ENCODE peak calls at places on chromosomes 4 and X, in ten cellular contexts. One of them, this sample, is unnamed.

GRCh38 chrX:103941201-103941975 is 21.0 kb upstream of the TMSB15B start:
- DNase-seq in activated CD8-positive, alpha-beta memory T cell treated with anti-CD3 and anti-CD28 coated beads for 1 hour: no peak
- DNase-seq in Calu3: peak
- DNase-seq in stromal cell of bone marrow: no peak
- DNase-seq in left lung: no peak
- DNase-seq in choroid plexus epithelial cell: peak
- DNase-seq in effector CD8-positive, alpha-beta T cell: no peak
- DNase-seq in GM19239: no peak
- DNase-seq in astrocyte of the spinal cord: peak
- DNase-seq in GM10248: no peak
- DNase-seq in this sample: peak

GRCh38 chr4:151604238-151604637 is 156.6 kb downstream of the GATB start:
- DNase-seq in activated CD8-positive, alpha-beta memory T cell treated with anti-CD3 and anti-CD28 coated beads for 1 hour: no peak
- DNase-seq in Calu3: no peak
- DNase-seq in stromal cell of bone marrow: peak
- DNase-seq in left lung: no peak
- DNase-seq in choroid plexus epithelial cell: peak
- DNase-seq in effector CD8-positive, alpha-beta T cell: no peak
- DNase-seq in GM19239: no peak
- DNase-seq in astrocyte of the spinal cord: peak
- DNase-seq in GM10248: no peak
- DNase-seq in this sample: peak

GRCh38 chr4:89781321-89781720 is 55.6 kb downstream of the SNCA start:
- DNase-seq in activated CD8-positive, alpha-beta memory T cell treated with anti-CD3 and anti-CD28 coated beads for 1 hour: no peak
- DNase-seq in Calu3: no peak
- DNase-seq in stromal cell of bone marrow: no peak
- DNase-seq in left lung: no peak
- DNase-seq in choroid plexus epithelial cell: no peak
- DNase-seq in effector CD8-positive, alpha-beta T cell: no peak
- DNase-seq in GM19239: no peak
- DNase-seq in astrocyte of the spinal cord: no peak
- DNase-seq in GM10248: no peak
- DNase-seq in this sample: no peak

GRCh38 chr4:109998867-109999303 is 86.2 kb downstream of the EGF start:
- DNase-seq in activated CD8-positive, alpha-beta memory T cell treated with anti-CD3 and anti-CD28 coated beads for 1 hour: peak
- DNase-seq in Calu3: peak
- DNase-seq in stromal cell of bone marrow: peak
- DNase-seq in left lung: no peak
- DNase-seq in choroid plexus epithelial cell: peak
- DNase-seq in effector CD8-positive, alpha-beta T cell: no peak
- DNase-seq in GM19239: peak
- DNase-seq in astrocyte of the spinal cord: peak
- DNase-seq in GM10248: peak
- DNase-seq in this sample: peak

GRCh38 chr4:59818656-59819055 is 1381.5 kb upstream of the ADGRL3 start:
- DNase-seq in activated CD8-positive, alpha-beta memory T cell treated with anti-CD3 and anti-CD28 coated beads for 1 hour: no peak
- DNase-seq in Calu3: no peak
- DNase-seq in stromal cell of bone marrow: no peak
- DNase-seq in left lung: peak
- DNase-seq in choroid plexus epithelial cell: no peak
- DNase-seq in effector CD8-positive, alpha-beta T cell: no peak
- DNase-seq in GM19239: no peak
- DNase-seq in astrocyte of the spinal cord: peak
- DNase-seq in GM10248: peak
- DNase-seq in this sample: no peak

GRCh38 chr4:14524236-14524635 is 478.0 kb upstream of the CPEB2 start:
- DNase-seq in activated CD8-positive, alpha-beta memory T cell treated with anti-CD3 and anti-CD28 coated beads for 1 hour: no peak
- DNase-seq in Calu3: no peak
- DNase-seq in stromal cell of bone marrow: no peak
- DNase-seq in left lung: no peak
- DNase-seq in choroid plexus epithelial cell: peak
- DNase-seq in effector CD8-positive, alpha-beta T cell: no peak
- DNase-seq in GM19239: no peak
- DNase-seq in astrocyte of the spinal cord: peak
- DNase-seq in GM10248: no peak
- DNase-seq in this sample: no peak

GRCh38 chrX:153667931-153668396 is 5.6 kb downstream of the PNCK start:
- DNase-seq in activated CD8-positive, alpha-beta memory T cell treated with anti-CD3 and anti-CD28 coated beads for 1 hour: peak
- DNase-seq in Calu3: peak
- DNase-seq in stromal cell of bone marrow: peak
- DNase-seq in left lung: peak
- DNase-seq in choroid plexus epithelial cell: peak
- DNase-seq in effector CD8-positive, alpha-beta T cell: peak
- DNase-seq in GM19239: peak
- DNase-seq in astrocyte of the spinal cord: peak
- DNase-seq in GM10248: peak
- DNase-seq in this sample: peak

GRCh38 chr4:43113196-43113595 is 220.7 kb downstream of the GRXCR1 start:
- DNase-seq in activated CD8-positive, alpha-beta memory T cell treated with anti-CD3 and anti-CD28 coated beads for 1 hour: no peak
- DNase-seq in Calu3: no peak
- DNase-seq in stromal cell of bone marrow: no peak
- DNase-seq in left lung: no peak
- DNase-seq in choroid plexus epithelial cell: no peak
- DNase-seq in effector CD8-positive, alpha-beta T cell: no peak
- DNase-seq in GM19239: no peak
- DNase-seq in astrocyte of the spinal cord: no peak
- DNase-seq in GM10248: no peak
- DNase-seq in this sample: no peak

GRCh38 chrX:87516716-87517115 is 886 bp upstream of the KLHL4 start:
- DNase-seq in activated CD8-positive, alpha-beta memory T cell treated with anti-CD3 and anti-CD28 coated beads for 1 hour: no peak
- DNase-seq in Calu3: no peak
- DNase-seq in stromal cell of bone marrow: no peak
- DNase-seq in left lung: no peak
- DNase-seq in choroid plexus epithelial cell: peak
- DNase-seq in effector CD8-positive, alpha-beta T cell: no peak
- DNase-seq in GM19239: no peak
- DNase-seq in astrocyte of the spinal cord: peak
- DNase-seq in GM10248: no peak
- DNase-seq in this sample: peak

GRCh38 chrX:40729923-40730584 is 5.3 kb downstream of the MED14 start:
- DNase-seq in activated CD8-positive, alpha-beta memory T cell treated with anti-CD3 and anti-CD28 coated beads for 1 hour: no peak
- DNase-seq in Calu3: no peak
- DNase-seq in stromal cell of bone marrow: no peak
- DNase-seq in left lung: no peak
- DNase-seq in choroid plexus epithelial cell: no peak
- DNase-seq in effector CD8-positive, alpha-beta T cell: no peak
- DNase-seq in GM19239: no peak
- DNase-seq in astrocyte of the spinal cord: no peak
- DNase-seq in GM10248: no peak
- DNase-seq in this sample: no peak

GRCh38 chr4:26812049-26812729 is 48.5 kb upstream of the STIM2 start:
- DNase-seq in activated CD8-positive, alpha-beta memory T cell treated with anti-CD3 and anti-CD28 coated beads for 1 hour: no peak
- DNase-seq in Calu3: no peak
- DNase-seq in stromal cell of bone marrow: no peak
- DNase-seq in left lung: no peak
- DNase-seq in choroid plexus epithelial cell: no peak
- DNase-seq in effector CD8-positive, alpha-beta T cell: no peak
- DNase-seq in GM19239: no peak
- DNase-seq in astrocyte of the spinal cord: no peak
- DNase-seq in GM10248: no peak
- DNase-seq in this sample: peak

GRCh38 chr4:44160776-44161377 is 287.7 kb downstream of the KCTD8 start:
- DNase-seq in activated CD8-positive, alpha-beta memory T cell treated with anti-CD3 and anti-CD28 coated beads for 1 hour: no peak
- DNase-seq in Calu3: no peak
- DNase-seq in stromal cell of bone marrow: no peak
- DNase-seq in left lung: no peak
- DNase-seq in choroid plexus epithelial cell: no peak
- DNase-seq in effector CD8-positive, alpha-beta T cell: no peak
- DNase-seq in GM19239: no peak
- DNase-seq in astrocyte of the spinal cord: no peak
- DNase-seq in GM10248: no peak
- DNase-seq in this sample: no peak

GRCh38 chrX:66676990-66677389 is 38.1 kb upstream of the EDA2R start:
- DNase-seq in activated CD8-positive, alpha-beta memory T cell treated with anti-CD3 and anti-CD28 coated beads for 1 hour: no peak
- DNase-seq in Calu3: no peak
- DNase-seq in stromal cell of bone marrow: peak
- DNase-seq in left lung: no peak
- DNase-seq in choroid plexus epithelial cell: peak
- DNase-seq in effector CD8-positive, alpha-beta T cell: no peak
- DNase-seq in GM19239: no peak
- DNase-seq in astrocyte of the spinal cord: peak
- DNase-seq in GM10248: no peak
- DNase-seq in this sample: peak

GRCh38 chr4:37757705-37758104 is 68.8 kb upstream of the PGM2 start:
- DNase-seq in activated CD8-positive, alpha-beta memory T cell treated with anti-CD3 and anti-CD28 coated beads for 1 hour: no peak
- DNase-seq in Calu3: no peak
- DNase-seq in stromal cell of bone marrow: no peak
- DNase-seq in left lung: no peak
- DNase-seq in choroid plexus epithelial cell: no peak
- DNase-seq in effector CD8-positive, alpha-beta T cell: no peak
- DNase-seq in GM19239: no peak
- DNase-seq in astrocyte of the spinal cord: no peak
- DNase-seq in GM10248: no peak
- DNase-seq in this sample: peak

GRCh38 chr4:48490680-48491513 is 845 bp downstream of the ZAR1 start:
- DNase-seq in activated CD8-positive, alpha-beta memory T cell treated with anti-CD3 and anti-CD28 coated beads for 1 hour: no peak
- DNase-seq in Calu3: no peak
- DNase-seq in stromal cell of bone marrow: no peak
- DNase-seq in left lung: peak
- DNase-seq in choroid plexus epithelial cell: no peak
- DNase-seq in effector CD8-positive, alpha-beta T cell: no peak
- DNase-seq in GM19239: no peak
- DNase-seq in astrocyte of the spinal cord: no peak
- DNase-seq in GM10248: no peak
- DNase-seq in this sample: no peak

GRCh38 chrX:1355131-1355799 is 18.7 kb downstream of the IL3RA start:
- DNase-seq in activated CD8-positive, alpha-beta memory T cell treated with anti-CD3 and anti-CD28 coated beads for 1 hour: no peak
- DNase-seq in Calu3: no peak
- DNase-seq in stromal cell of bone marrow: no peak
- DNase-seq in left lung: no peak
- DNase-seq in choroid plexus epithelial cell: no peak
- DNase-seq in effector CD8-positive, alpha-beta T cell: no peak
- DNase-seq in GM19239: no peak
- DNase-seq in astrocyte of the spinal cord: no peak
- DNase-seq in GM10248: no peak
- DNase-seq in this sample: no peak

GRCh38 chrX:154294791-154295580 is at the start of gene TEX28:
- DNase-seq in activated CD8-positive, alpha-beta memory T cell treated with anti-CD3 and anti-CD28 coated beads for 1 hour: no peak
- DNase-seq in Calu3: no peak
- DNase-seq in stromal cell of bone marrow: no peak
- DNase-seq in left lung: no peak
- DNase-seq in choroid plexus epithelial cell: no peak
- DNase-seq in effector CD8-positive, alpha-beta T cell: no peak
- DNase-seq in GM19239: no peak
- DNase-seq in astrocyte of the spinal cord: no peak
- DNase-seq in GM10248: no peak
- DNase-seq in this sample: no peak

GRCh38 chrX:34197946-34198345 is 65.8 kb upstream of the FAM47A start:
- DNase-seq in activated CD8-positive, alpha-beta memory T cell treated with anti-CD3 and anti-CD28 coated beads for 1 hour: no peak
- DNase-seq in Calu3: no peak
- DNase-seq in stromal cell of bone marrow: no peak
- DNase-seq in left lung: no peak
- DNase-seq in choroid plexus epithelial cell: no peak
- DNase-seq in effector CD8-positive, alpha-beta T cell: no peak
- DNase-seq in GM19239: no peak
- DNase-seq in astrocyte of the spinal cord: no peak
- DNase-seq in GM10248: no peak
- DNase-seq in this sample: no peak

GRCh38 chrX:155997436-155997835 is at the start of gene IL9R:
- DNase-seq in activated CD8-positive, alpha-beta memory T cell treated with anti-CD3 and anti-CD28 coated beads for 1 hour: peak
- DNase-seq in Calu3: no peak
- DNase-seq in stromal cell of bone marrow: no peak
- DNase-seq in left lung: no peak
- DNase-seq in choroid plexus epithelial cell: no peak
- DNase-seq in effector CD8-positive, alpha-beta T cell: no peak
- DNase-seq in GM19239: no peak
- DNase-seq in astrocyte of the spinal cord: no peak
- DNase-seq in GM10248: peak
- DNase-seq in this sample: no peak

GRCh38 chr4:143391895-143392294 is 55.2 kb downstream of the GAB1 start:
- DNase-seq in activated CD8-positive, alpha-beta memory T cell treated with anti-CD3 and anti-CD28 coated beads for 1 hour: no peak
- DNase-seq in Calu3: no peak
- DNase-seq in stromal cell of bone marrow: no peak
- DNase-seq in left lung: no peak
- DNase-seq in choroid plexus epithelial cell: peak
- DNase-seq in effector CD8-positive, alpha-beta T cell: no peak
- DNase-seq in GM19239: no peak
- DNase-seq in astrocyte of the spinal cord: peak
- DNase-seq in GM10248: no peak
- DNase-seq in this sample: peak

GRCh38 chrX:80578518-80579105 is 158.4 kb downstream of the TENT5D start:
- DNase-seq in activated CD8-positive, alpha-beta memory T cell treated with anti-CD3 and anti-CD28 coated beads for 1 hour: no peak
- DNase-seq in Calu3: no peak
- DNase-seq in stromal cell of bone marrow: peak
- DNase-seq in left lung: no peak
- DNase-seq in choroid plexus epithelial cell: peak
- DNase-seq in effector CD8-positive, alpha-beta T cell: no peak
- DNase-seq in GM19239: no peak
- DNase-seq in astrocyte of the spinal cord: peak
- DNase-seq in GM10248: peak
- DNase-seq in this sample: peak

GRCh38 chrX:22758807-22759481 is 240.8 kb upstream of the DDX53 start:
- DNase-seq in activated CD8-positive, alpha-beta memory T cell treated with anti-CD3 and anti-CD28 coated beads for 1 hour: no peak
- DNase-seq in Calu3: no peak
- DNase-seq in stromal cell of bone marrow: no peak
- DNase-seq in left lung: no peak
- DNase-seq in choroid plexus epithelial cell: no peak
- DNase-seq in effector CD8-positive, alpha-beta T cell: no peak
- DNase-seq in GM19239: no peak
- DNase-seq in astrocyte of the spinal cord: no peak
- DNase-seq in GM10248: no peak
- DNase-seq in this sample: no peak

GRCh38 chr4:123478859-123479345 is 82.3 kb downstream of the SPRY1 start:
- DNase-seq in activated CD8-positive, alpha-beta memory T cell treated with anti-CD3 and anti-CD28 coated beads for 1 hour: no peak
- DNase-seq in Calu3: peak
- DNase-seq in stromal cell of bone marrow: no peak
- DNase-seq in left lung: no peak
- DNase-seq in choroid plexus epithelial cell: peak
- DNase-seq in effector CD8-positive, alpha-beta T cell: no peak
- DNase-seq in GM19239: no peak
- DNase-seq in astrocyte of the spinal cord: peak
- DNase-seq in GM10248: no peak
- DNase-seq in this sample: peak

GRCh38 chr4:48237996-48238645 is 31.5 kb downstream of the TEC start:
- DNase-seq in activated CD8-positive, alpha-beta memory T cell treated with anti-CD3 and anti-CD28 coated beads for 1 hour: no peak
- DNase-seq in Calu3: peak
- DNase-seq in stromal cell of bone marrow: no peak
- DNase-seq in left lung: no peak
- DNase-seq in choroid plexus epithelial cell: peak
- DNase-seq in effector CD8-positive, alpha-beta T cell: no peak
- DNase-seq in GM19239: no peak
- DNase-seq in astrocyte of the spinal cord: no peak
- DNase-seq in GM10248: no peak
- DNase-seq in this sample: peak

GRCh38 chr4:55993994-55994657 is 45.4 kb downstream of the CEP135 start:
- DNase-seq in activated CD8-positive, alpha-beta memory T cell treated with anti-CD3 and anti-CD28 coated beads for 1 hour: no peak
- DNase-seq in Calu3: no peak
- DNase-seq in stromal cell of bone marrow: no peak
- DNase-seq in left lung: no peak
- DNase-seq in choroid plexus epithelial cell: no peak
- DNase-seq in effector CD8-positive, alpha-beta T cell: no peak
- DNase-seq in GM19239: peak
- DNase-seq in astrocyte of the spinal cord: no peak
- DNase-seq in GM10248: peak
- DNase-seq in this sample: no peak

GRCh38 chr4:145308598-145308997 is 128.2 kb upstream of the OTUD4 start:
- DNase-seq in activated CD8-positive, alpha-beta memory T cell treated with anti-CD3 and anti-CD28 coated beads for 1 hour: no peak
- DNase-seq in Calu3: no peak
- DNase-seq in stromal cell of bone marrow: no peak
- DNase-seq in left lung: no peak
- DNase-seq in choroid plexus epithelial cell: peak
- DNase-seq in effector CD8-positive, alpha-beta T cell: no peak
- DNase-seq in GM19239: no peak
- DNase-seq in astrocyte of the spinal cord: no peak
- DNase-seq in GM10248: no peak
- DNase-seq in this sample: no peak

GRCh38 chrX:49276671-49277519 is 7.3 kb downstream of the PPP1R3F start:
- DNase-seq in activated CD8-positive, alpha-beta memory T cell treated with anti-CD3 and anti-CD28 coated beads for 1 hour: no peak
- DNase-seq in Calu3: no peak
- DNase-seq in stromal cell of bone marrow: no peak
- DNase-seq in left lung: no peak
- DNase-seq in choroid plexus epithelial cell: no peak
- DNase-seq in effector CD8-positive, alpha-beta T cell: no peak
- DNase-seq in GM19239: no peak
- DNase-seq in astrocyte of the spinal cord: no peak
- DNase-seq in GM10248: no peak
- DNase-seq in this sample: no peak